ENCODE peak calls at places on chromosomes 7 and 10, in ten cellular contexts. H is small intestine; A is right atrium auricular region; T is heart right ventricle; G is A549; S is prostate gland; W is PC-9; F is cardiac muscle cell; C is AG09309; Z is CD8-positive, alpha-beta T cell. P is an unnamed sample.

GRCh38 chr7:57203161-57203791 is 71.0 kb upstream of the ZNF479 start:
- DNase-seq in H (no peak), A (no peak), T (no peak), G (no peak), S (no peak), W (no peak), F (no peak), C (no peak), Z (no peak), P (no peak)

GRCh38 chr7:65798111-65799075 is 74.5 kb upstream of the VKORC1L1 start:
- DNase-seq in H (peak), A (no peak), T (no peak), G (no peak), S (no peak), W (no peak), F (peak), C (peak), Z (no peak), P (peak)

GRCh38 chr7:38773430-38773829 is 135.6 kb downstream of the VPS41 start:
- DNase-seq in H (no peak), A (no peak), T (no peak), G (no peak), S (no peak), W (no peak), F (no peak), C (peak), Z (no peak), P (no peak)

GRCh38 chr7:39744620-39745019 is 121.2 kb downstream of the RALA start:
- DNase-seq in H (no peak), A (no peak), T (no peak), G (no peak), S (no peak), W (no peak), F (no peak), C (no peak), Z (no peak), P (no peak)

GRCh38 chr7:139351027-139351426 is 8.7 kb upstream of the LUC7L2 start:
- DNase-seq in H (no peak), A (no peak), T (no peak), G (no peak), S (no peak), W (no peak), F (no peak), C (no peak), Z (no peak), P (no peak)

GRCh38 chr10:132536241-132536963 is 1.2 kb upstream of the INPP5A start:
- DNase-seq in H (peak), A (no peak), T (no peak), G (no peak), S (no peak), W (peak), F (no peak), C (no peak), Z (no peak), P (no peak)

GRCh38 chr10:96565774-96566173 is 21.0 kb downstream of the TM9SF3 start:
- DNase-seq in H (no peak), A (no peak), T (no peak), G (no peak), S (no peak), W (no peak), F (peak), C (no peak), Z (no peak), P (no peak)

GRCh38 chr7:93327006-93327633 is 95.0 kb downstream of the VPS50 start:
- DNase-seq in H (no peak), A (no peak), T (no peak), G (no peak), S (no peak), W (peak), F (peak), C (peak), Z (no peak), P (peak)

GRCh38 chr7:25959168-25959734 is 192.7 kb upstream of the NFE2L3 start:
- DNase-seq in H (no peak), A (no peak), T (no peak), G (no peak), S (no peak), W (no peak), F (no peak), C (no peak), Z (no peak), P (no peak)

GRCh38 chr10:125811251-125811650 is 11.8 kb downstream of the UROS start:
- DNase-seq in H (no peak), A (no peak), T (no peak), G (no peak), S (no peak), W (no peak), F (no peak), C (peak), Z (no peak), P (no peak)

GRCh38 chr10:23095404-23095965 is at the start of gene MSRB2:
- DNase-seq in H (peak), A (peak), T (peak), G (peak), S (peak), W (peak), F (peak), C (peak), Z (peak), P (peak)

GRCh38 chr7:149027560-149028345 is 552 bp downstream of the PDIA4 start:
- DNase-seq in H (peak), A (no peak), T (no peak), G (peak), S (peak), W (no peak), F (peak), C (no peak), Z (no peak), P (no peak)

GRCh38 chr7:22843681-22844309 is 21.1 kb upstream of the TOMM7 start:
- DNase-seq in H (no peak), A (no peak), T (no peak), G (no peak), S (no peak), W (peak), F (no peak), C (no peak), Z (no peak), P (no peak)

GRCh38 chr7:47539398-47540052 is 42.4 kb downstream of the TNS3 start:
- DNase-seq in H (no peak), A (no peak), T (no peak), G (peak), S (no peak), W (no peak), F (peak), C (no peak), Z (no peak), P (no peak)

GRCh38 chr10:69953851-69954250 is 98.8 kb upstream of the MACROH2A2 start:
- DNase-seq in H (no peak), A (no peak), T (no peak), G (no peak), S (no peak), W (no peak), F (no peak), C (no peak), Z (no peak), P (no peak)

GRCh38 chr7:127922661-127923060 is 108.6 kb downstream of the LRRC4 start:
- DNase-seq in H (no peak), A (no peak), T (no peak), G (no peak), S (no peak), W (no peak), F (no peak), C (no peak), Z (no peak), P (no peak)

GRCh38 chr7:55977831-55978230 is 13.4 kb downstream of the NIPSNAP2 start:
- DNase-seq in H (no peak), A (no peak), T (no peak), G (no peak), S (no peak), W (no peak), F (peak), C (no peak), Z (no peak), P (peak)

GRCh38 chr7:157558516-157558874 is 221.7 kb downstream of the DNAJB6 start:
- DNase-seq in H (no peak), A (no peak), T (no peak), G (no peak), S (no peak), W (no peak), F (no peak), C (no peak), Z (no peak), P (no peak)

GRCh38 chr7:29500719-29501118 is 62.9 kb upstream of the PRR15 start:
- DNase-seq in H (no peak), A (no peak), T (no peak), G (no peak), S (no peak), W (no peak), F (peak), C (no peak), Z (no peak), P (peak)

GRCh38 chr7:2082357-2083038 is 150.2 kb downstream of the MAD1L1 start:
- DNase-seq in H (no peak), A (no peak), T (no peak), G (no peak), S (no peak), W (no peak), F (peak), C (peak), Z (no peak), P (peak)

GRCh38 chr10:22649390-22649841 is 65.0 kb downstream of the PIP4K2A start:
- DNase-seq in H (peak), A (no peak), T (no peak), G (no peak), S (no peak), W (no peak), F (no peak), C (no peak), Z (no peak), P (no peak)

GRCh38 chr10:90856964-90857634 is 740 bp downstream of the HTR7 start:
- DNase-seq in H (no peak), A (no peak), T (no peak), G (no peak), S (no peak), W (no peak), F (no peak), C (no peak), Z (no peak), P (no peak)

GRCh38 chr10:48307584-48307983 is 1.1 kb downstream of the MAPK8 start:
- DNase-seq in H (no peak), A (no peak), T (no peak), G (no peak), S (no peak), W (no peak), F (no peak), C (no peak), Z (no peak), P (no peak)

GRCh38 chr10:48309711-48310226 is 3.3 kb downstream of the MAPK8 start:
- DNase-seq in H (peak), A (no peak), T (no peak), G (peak), S (no peak), W (peak), F (peak), C (no peak), Z (no peak), P (no peak)

GRCh38 chr10:48306265-48306869 is at the start of gene MAPK8:
- DNase-seq in H (peak), A (peak), T (peak), G (peak), S (peak), W (peak), F (peak), C (peak), Z (peak), P (peak)

GRCh38 chr10:48305905-48306264 is 592 bp upstream of the MAPK8 start:
- DNase-seq in H (no peak), A (no peak), T (no peak), G (no peak), S (no peak), W (no peak), F (no peak), C (no peak), Z (no peak), P (no peak)

DNA sequence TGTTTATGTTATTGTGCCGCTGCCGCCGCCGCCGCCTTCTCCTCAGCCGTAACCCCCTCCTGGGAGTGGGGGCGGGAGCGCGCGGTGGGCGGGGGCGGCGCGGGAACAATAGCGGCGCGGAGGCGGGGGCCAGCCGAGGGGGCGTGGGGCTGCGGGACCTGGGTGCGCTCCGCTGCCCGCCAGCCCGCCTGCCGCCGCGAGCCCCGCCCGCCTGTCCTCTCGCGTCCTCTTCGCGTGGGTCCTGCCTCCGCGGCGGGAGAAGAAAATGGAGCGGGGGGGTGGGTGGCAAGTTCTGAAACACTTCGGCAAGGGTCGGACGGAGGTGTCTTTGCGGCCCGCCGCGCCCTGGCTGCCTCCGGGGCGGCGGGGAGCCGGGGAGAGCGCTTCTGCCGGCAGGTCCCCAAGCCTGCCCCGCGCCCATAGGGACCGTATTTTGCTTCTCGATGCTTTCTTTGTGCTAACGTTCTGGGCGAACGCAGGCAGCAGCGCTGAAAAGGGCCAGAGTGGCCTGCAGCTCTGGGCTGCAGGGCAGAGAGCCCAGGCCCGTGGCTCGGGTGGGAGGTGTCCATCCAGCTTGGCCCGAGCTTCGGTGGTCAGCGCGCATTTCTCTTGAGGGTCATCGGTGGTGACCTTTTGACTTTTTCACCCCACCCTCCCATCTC is 524 bp downstream of the MAPK8 start:
- DNase-seq in H (peak), A (peak), T (peak), G (peak), S (peak), W (no peak), F (peak), C (no peak), Z (peak), P (no peak)
- H3K4me3 ChIP-seq in H (peak), A (peak), T (peak), G (peak), S (peak), W (peak), F (peak), C (peak), Z (peak), P (peak)

DNA sequence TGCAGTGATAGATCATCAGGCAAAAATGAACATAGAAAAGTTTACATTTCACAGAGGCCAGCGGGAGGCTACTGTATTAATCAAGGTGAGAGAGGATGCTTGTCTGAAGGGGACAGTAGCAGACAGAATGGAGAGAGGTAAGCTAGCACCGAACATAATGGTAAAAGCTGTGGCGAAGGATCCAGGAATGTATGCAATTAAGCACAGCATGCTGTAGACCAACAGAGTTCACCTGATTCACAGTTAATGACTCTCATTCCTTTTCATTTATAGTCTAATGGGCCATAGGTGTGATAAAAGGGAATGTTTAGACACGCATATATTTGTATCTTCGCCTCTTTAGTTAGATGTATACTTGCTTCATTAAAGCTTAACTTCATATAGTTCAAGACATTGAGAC is 150.9 kb upstream of the MBL2 start:
- DNase-seq in H (no peak), A (no peak), T (no peak), G (no peak), S (no peak), W (no peak), F (no peak), C (no peak), Z (no peak), P (no peak)
- H3K4me3 ChIP-seq in H (no peak), A (no peak), T (no peak), G (no peak), S (no peak), W (no peak), F (no peak), C (no peak), Z (no peak), P (no peak)

GRCh38 chr7:4739528-4739992 is 35.9 kb upstream of the AP5Z1 start:
- DNase-seq in H (no peak), A (peak), T (peak), G (peak), S (no peak), W (no peak), F (peak), C (no peak), Z (no peak), P (no peak)
- H3K4me3 ChIP-seq in H (no peak), A (peak), T (peak), G (peak), S (no peak), W (no peak), F (no peak), C (no peak), Z (no peak), P (no peak)

GRCh38 chr10:79059859-79060379 is 8.8 kb upstream of the ZMIZ1 start:
- DNase-seq in H (peak), A (no peak), T (no peak), G (no peak), S (peak), W (no peak), F (no peak), C (no peak), Z (no peak), P (no peak)

GRCh38 chr10:79061441-79062315 is 7.1 kb upstream of the ZMIZ1 start:
- DNase-seq in H (no peak), A (no peak), T (no peak), G (no peak), S (no peak), W (no peak), F (no peak), C (no peak), Z (no peak), P (no peak)

GRCh38 chr10:79058899-79059771 is 9.6 kb upstream of the ZMIZ1 start:
- DNase-seq in H (peak), A (no peak), T (no peak), G (no peak), S (no peak), W (no peak), F (no peak), C (no peak), Z (no peak), P (no peak)

GRCh38 chr10:79063071-79063491 is 5.7 kb upstream of the ZMIZ1 start:
- DNase-seq in H (no peak), A (no peak), T (no peak), G (no peak), S (no peak), W (no peak), F (no peak), C (no peak), Z (no peak), P (no peak)

GRCh38 chr10:79060641-79061255 is 8.0 kb upstream of the ZMIZ1 start:
- DNase-seq in H (no peak), A (no peak), T (no peak), G (no peak), S (no peak), W (no peak), F (no peak), C (no peak), Z (no peak), P (no peak)
- H3K4me3 ChIP-seq in H (no peak), A (no peak), T (no peak), G (no peak), S (no peak), W (no peak), F (no peak), C (no peak), Z (no peak), P (no peak)

GRCh38 chr10:75654171-75654772 is 222.8 kb downstream of the LRMDA start:
- DNase-seq in H (no peak), A (no peak), T (no peak), G (no peak), S (no peak), W (no peak), F (no peak), C (no peak), Z (no peak), P (no peak)
- H3K4me3 ChIP-seq in H (no peak), A (no peak), T (no peak), G (no peak), S (no peak), W (no peak), F (no peak), C (no peak), Z (no peak), P (no peak)

DNA sequence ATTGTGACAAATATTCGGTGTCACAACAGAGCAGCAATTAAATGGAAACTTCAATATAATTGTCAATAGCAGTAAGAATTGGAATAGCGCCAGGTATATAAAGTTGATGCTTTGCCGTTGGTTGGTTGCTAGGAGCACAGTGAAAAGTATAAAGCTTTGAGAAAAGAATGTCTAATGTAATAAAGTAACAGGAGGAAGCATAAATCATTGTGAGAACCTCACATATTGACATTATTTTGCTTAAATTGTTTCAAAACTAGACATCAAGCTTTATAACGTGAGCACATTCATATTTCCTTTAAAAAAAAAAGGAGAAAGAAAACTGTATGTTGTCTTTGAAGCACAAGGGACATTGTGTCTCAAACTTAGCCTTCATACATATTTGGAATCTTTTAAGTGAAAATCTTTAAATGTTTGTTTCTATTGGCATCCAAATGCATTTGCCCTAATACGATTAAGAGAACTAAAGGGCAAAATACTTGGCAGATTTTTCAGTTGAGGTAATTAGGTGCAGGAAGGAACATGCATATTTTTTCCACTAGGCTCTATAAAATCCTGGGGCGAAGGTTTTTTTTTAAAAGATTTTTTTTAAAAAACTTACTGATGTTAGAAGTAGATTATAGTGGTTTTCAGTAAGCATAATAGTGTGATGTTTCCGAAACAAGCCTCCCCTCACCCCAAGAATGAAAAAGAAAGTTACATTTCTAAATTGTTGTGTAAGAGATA is 92.3 kb downstream of the ARID5B start:
- DNase-seq in H (peak), A (no peak), T (no peak), G (no peak), S (no peak), W (no peak), F (peak), C (no peak), Z (no peak), P (no peak)
- H3K4me3 ChIP-seq in H (no peak), A (no peak), T (no peak), G (no peak), S (no peak), W (no peak), F (no peak), C (no peak), Z (no peak), P (no peak)

GRCh38 chr7:118843456-118843855 is 619.0 kb downstream of the ANKRD7 start:
- DNase-seq in H (no peak), A (no peak), T (no peak), G (no peak), S (no peak), W (no peak), F (no peak), C (no peak), Z (no peak), P (no peak)

GRCh38 chr7:118836933-118837332 is 612.4 kb downstream of the ANKRD7 start:
- DNase-seq in H (no peak), A (no peak), T (no peak), G (no peak), S (no peak), W (no peak), F (no peak), C (no peak), Z (no peak), P (no peak)

GRCh38 chr7:118844748-118845147 is 620.2 kb downstream of the ANKRD7 start:
- DNase-seq in H (no peak), A (no peak), T (no peak), G (no peak), S (no peak), W (no peak), F (no peak), C (no peak), Z (no peak), P (no peak)

DNA sequence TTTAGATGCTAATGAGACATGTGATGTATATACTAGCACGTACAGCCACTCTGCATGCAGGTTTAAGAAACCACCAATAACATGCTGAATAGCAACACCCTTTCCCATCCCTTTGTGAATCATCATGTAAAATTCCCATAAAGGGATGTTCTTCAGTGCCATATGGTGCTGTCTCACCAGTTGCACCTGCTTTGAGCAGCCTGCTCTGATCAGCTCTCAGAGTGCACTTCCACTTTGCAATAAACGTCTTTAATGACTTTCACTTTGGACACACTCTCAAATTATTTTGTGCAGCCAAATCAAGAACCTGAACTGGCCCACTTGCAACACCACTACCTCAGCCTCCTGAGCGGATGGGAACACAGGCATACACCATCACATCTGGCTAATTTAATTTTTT is 615.0 kb downstream of the ANKRD7 start:
- DNase-seq in H (no peak), A (no peak), T (no peak), G (no peak), S (no peak), W (no peak), F (no peak), C (no peak), Z (no peak), P (no peak)
- H3K4me3 ChIP-seq in H (no peak), A (no peak), T (no peak), G (no peak), S (no peak), W (no peak), F (no peak), C (no peak), Z (no peak), P (no peak)

GRCh38 chr10:88898727-88899126 is 18.7 kb downstream of the STAMBPL1 start:
- DNase-seq in H (no peak), A (no peak), T (no peak), G (no peak), S (no peak), W (no peak), F (no peak), C (no peak), Z (no peak), P (no peak)
- H3K4me3 ChIP-seq in H (no peak), A (no peak), T (no peak), G (no peak), S (no peak), W (no peak), F (no peak), C (no peak), Z (no peak), P (no peak)

P was measured in skeletal muscle cell.